ENCODE peak calls at places on chromosomes 6 and 20, in five cellular contexts. One of them, this sample, is unnamed.

GRCh38 chr6:114634016-114634415 is 291.2 kb upstream of the HS3ST5 start:
- DNase-seq in endothelial cell: no peak
- DNase-seq in SHP77: no peak
- DNase-seq in AG08396: no peak
- DNase-seq in stimulated activated CD8-positive, alpha-beta memory T cell treated with anti-CD3 and anti-CD28 coated beads, Interleukin-4, amount 100 ng/mL, for 1 hour: no peak
- DNase-seq in this sample: no peak

GRCh38 chr20:19947611-19948264 is 69.4 kb upstream of the NAA20 start:
- DNase-seq in endothelial cell: no peak
- DNase-seq in stimulated activated CD8-positive, alpha-beta memory T cell treated with anti-CD3 and anti-CD28 coated beads, Interleukin-4, amount 100 ng/mL, for 1 hour: no peak
- DNase-seq in AG08396: peak
- DNase-seq in SHP77: no peak
- DNase-seq in this sample: peak

GRCh38 chr20:49567421-49568256 is at the start of gene PTGIS:
- DNase-seq in SHP77: no peak
- DNase-seq in endothelial cell: peak
- DNase-seq in AG08396: peak
- DNase-seq in stimulated activated CD8-positive, alpha-beta memory T cell treated with anti-CD3 and anti-CD28 coated beads, Interleukin-4, amount 100 ng/mL, for 1 hour: no peak
- DNase-seq in this sample: peak

GRCh38 chr6:150254671-150255228 is 111.9 kb downstream of the PPP1R14C start:
- DNase-seq in SHP77: no peak
- DNase-seq in stimulated activated CD8-positive, alpha-beta memory T cell treated with anti-CD3 and anti-CD28 coated beads, Interleukin-4, amount 100 ng/mL, for 1 hour: no peak
- DNase-seq in AG08396: no peak
- DNase-seq in endothelial cell: no peak
- DNase-seq in this sample: no peak

GRCh38 chr20:51303731-51304670 is 238.5 kb downstream of the NFATC2 start:
- DNase-seq in SHP77: no peak
- DNase-seq in stimulated activated CD8-positive, alpha-beta memory T cell treated with anti-CD3 and anti-CD28 coated beads, Interleukin-4, amount 100 ng/mL, for 1 hour: no peak
- DNase-seq in AG08396: no peak
- DNase-seq in endothelial cell: no peak
- DNase-seq in this sample: no peak

GRCh38 chr20:35730583-35731468 is 11.2 kb downstream of the RBM39 start:
- DNase-seq in SHP77: no peak
- DNase-seq in endothelial cell: no peak
- DNase-seq in AG08396: no peak
- DNase-seq in stimulated activated CD8-positive, alpha-beta memory T cell treated with anti-CD3 and anti-CD28 coated beads, Interleukin-4, amount 100 ng/mL, for 1 hour: no peak
- DNase-seq in this sample: no peak

GRCh38 chr6:3231213-3232016 is 4.0 kb upstream of the TUBB2B start:
- DNase-seq in SHP77: peak
- DNase-seq in stimulated activated CD8-positive, alpha-beta memory T cell treated with anti-CD3 and anti-CD28 coated beads, Interleukin-4, amount 100 ng/mL, for 1 hour: no peak
- DNase-seq in AG08396: peak
- DNase-seq in endothelial cell: peak
- DNase-seq in this sample: peak

GRCh38 chr6:125597411-125598253 is 151.8 kb upstream of the HEY2 start:
- DNase-seq in AG08396: no peak
- DNase-seq in endothelial cell: no peak
- DNase-seq in SHP77: peak
- DNase-seq in stimulated activated CD8-positive, alpha-beta memory T cell treated with anti-CD3 and anti-CD28 coated beads, Interleukin-4, amount 100 ng/mL, for 1 hour: no peak
- DNase-seq in this sample: no peak

GRCh38 chr6:96522469-96523009 is 933 bp downstream of the UFL1 start:
- DNase-seq in endothelial cell: no peak
- DNase-seq in AG08396: peak
- DNase-seq in SHP77: no peak
- DNase-seq in stimulated activated CD8-positive, alpha-beta memory T cell treated with anti-CD3 and anti-CD28 coated beads, Interleukin-4, amount 100 ng/mL, for 1 hour: no peak
- DNase-seq in this sample: peak

GRCh38 chr6:26032387-26033131 is 54.7 kb upstream of the HFE start:
- DNase-seq in AG08396: no peak
- DNase-seq in endothelial cell: no peak
- DNase-seq in stimulated activated CD8-positive, alpha-beta memory T cell treated with anti-CD3 and anti-CD28 coated beads, Interleukin-4, amount 100 ng/mL, for 1 hour: no peak
- DNase-seq in SHP77: peak
- DNase-seq in this sample: peak

GRCh38 chr6:65170273-65170672 is 536.8 kb downstream of the EYS start:
- DNase-seq in endothelial cell: no peak
- DNase-seq in SHP77: no peak
- DNase-seq in stimulated activated CD8-positive, alpha-beta memory T cell treated with anti-CD3 and anti-CD28 coated beads, Interleukin-4, amount 100 ng/mL, for 1 hour: no peak
- DNase-seq in AG08396: peak
- DNase-seq in this sample: no peak

GRCh38 chr20:23336476-23336875 is 14.1 kb upstream of the NXT1 start:
- DNase-seq in endothelial cell: no peak
- DNase-seq in SHP77: no peak
- DNase-seq in stimulated activated CD8-positive, alpha-beta memory T cell treated with anti-CD3 and anti-CD28 coated beads, Interleukin-4, amount 100 ng/mL, for 1 hour: no peak
- DNase-seq in AG08396: no peak
- DNase-seq in this sample: no peak

GRCh38 chr6:37283268-37283667 is 25.3 kb upstream of the TMEM217 start:
- DNase-seq in endothelial cell: no peak
- DNase-seq in SHP77: no peak
- DNase-seq in stimulated activated CD8-positive, alpha-beta memory T cell treated with anti-CD3 and anti-CD28 coated beads, Interleukin-4, amount 100 ng/mL, for 1 hour: no peak
- DNase-seq in AG08396: no peak
- DNase-seq in this sample: no peak

GRCh38 chr6:116450769-116451740 is 10.1 kb upstream of the CALHM6 start:
- DNase-seq in AG08396: no peak
- DNase-seq in endothelial cell: peak
- DNase-seq in SHP77: no peak
- DNase-seq in stimulated activated CD8-positive, alpha-beta memory T cell treated with anti-CD3 and anti-CD28 coated beads, Interleukin-4, amount 100 ng/mL, for 1 hour: no peak
- DNase-seq in this sample: no peak

GRCh38 chr6:75235271-75235670 is 8.3 kb downstream of the COX7A2 start:
- DNase-seq in stimulated activated CD8-positive, alpha-beta memory T cell treated with anti-CD3 and anti-CD28 coated beads, Interleukin-4, amount 100 ng/mL, for 1 hour: no peak
- DNase-seq in SHP77: no peak
- DNase-seq in endothelial cell: no peak
- DNase-seq in AG08396: no peak
- DNase-seq in this sample: no peak

GRCh38 chr6:122931916-122932315 is 64.1 kb upstream of the CLVS2 start:
- DNase-seq in SHP77: no peak
- DNase-seq in stimulated activated CD8-positive, alpha-beta memory T cell treated with anti-CD3 and anti-CD28 coated beads, Interleukin-4, amount 100 ng/mL, for 1 hour: no peak
- DNase-seq in AG08396: no peak
- DNase-seq in endothelial cell: no peak
- DNase-seq in this sample: no peak

GRCh38 chr6:141726158-141726557 is 406.6 kb upstream of the GJE1 start:
- DNase-seq in endothelial cell: peak
- DNase-seq in SHP77: peak
- DNase-seq in AG08396: no peak
- DNase-seq in stimulated activated CD8-positive, alpha-beta memory T cell treated with anti-CD3 and anti-CD28 coated beads, Interleukin-4, amount 100 ng/mL, for 1 hour: no peak
- DNase-seq in this sample: no peak

GRCh38 chr6:132551214-132551613 is 1.3 kb upstream of the TAAR8 start:
- DNase-seq in stimulated activated CD8-positive, alpha-beta memory T cell treated with anti-CD3 and anti-CD28 coated beads, Interleukin-4, amount 100 ng/mL, for 1 hour: no peak
- DNase-seq in endothelial cell: no peak
- DNase-seq in SHP77: no peak
- DNase-seq in AG08396: no peak
- DNase-seq in this sample: no peak

GRCh38 chr20:7841967-7842301 is 98.3 kb downstream of the HAO1 start:
- DNase-seq in SHP77: no peak
- DNase-seq in endothelial cell: no peak
- DNase-seq in stimulated activated CD8-positive, alpha-beta memory T cell treated with anti-CD3 and anti-CD28 coated beads, Interleukin-4, amount 100 ng/mL, for 1 hour: no peak
- DNase-seq in AG08396: peak
- DNase-seq in this sample: peak

GRCh38 chr6:121093928-121094327 is 240.4 kb downstream of the TBC1D32 start:
- DNase-seq in SHP77: no peak
- DNase-seq in stimulated activated CD8-positive, alpha-beta memory T cell treated with anti-CD3 and anti-CD28 coated beads, Interleukin-4, amount 100 ng/mL, for 1 hour: no peak
- DNase-seq in endothelial cell: no peak
- DNase-seq in AG08396: peak
- DNase-seq in this sample: no peak

GRCh38 chr6:49264909-49265308 is 198.1 kb downstream of the MMUT start:
- DNase-seq in endothelial cell: no peak
- DNase-seq in stimulated activated CD8-positive, alpha-beta memory T cell treated with anti-CD3 and anti-CD28 coated beads, Interleukin-4, amount 100 ng/mL, for 1 hour: no peak
- DNase-seq in AG08396: no peak
- DNase-seq in SHP77: peak
- DNase-seq in this sample: no peak

GRCh38 chr6:35078226-35078850 is 62.8 kb downstream of the TCP11 start:
- DNase-seq in stimulated activated CD8-positive, alpha-beta memory T cell treated with anti-CD3 and anti-CD28 coated beads, Interleukin-4, amount 100 ng/mL, for 1 hour: no peak
- DNase-seq in SHP77: no peak
- DNase-seq in AG08396: no peak
- DNase-seq in endothelial cell: no peak
- DNase-seq in this sample: no peak

GRCh38 chr6:112109267-112109666 is 21.9 kb downstream of the FAM229B start:
- DNase-seq in SHP77: peak
- DNase-seq in stimulated activated CD8-positive, alpha-beta memory T cell treated with anti-CD3 and anti-CD28 coated beads, Interleukin-4, amount 100 ng/mL, for 1 hour: no peak
- DNase-seq in AG08396: no peak
- DNase-seq in endothelial cell: no peak
- DNase-seq in this sample: no peak

GRCh38 chr20:49278817-49279676 is 1.2 kb upstream of the ZNFX1 start:
- DNase-seq in stimulated activated CD8-positive, alpha-beta memory T cell treated with anti-CD3 and anti-CD28 coated beads, Interleukin-4, amount 100 ng/mL, for 1 hour: no peak
- DNase-seq in SHP77: no peak
- DNase-seq in endothelial cell: peak
- DNase-seq in AG08396: no peak
- DNase-seq in this sample: peak

GRCh38 chr6:161411265-161411944 is 137.5 kb upstream of the AGPAT4 start:
- DNase-seq in stimulated activated CD8-positive, alpha-beta memory T cell treated with anti-CD3 and anti-CD28 coated beads, Interleukin-4, amount 100 ng/mL, for 1 hour: no peak
- DNase-seq in AG08396: no peak
- DNase-seq in SHP77: no peak
- DNase-seq in endothelial cell: no peak
- DNase-seq in this sample: no peak

GRCh38 chr6:82205793-82206425 is 41.6 kb downstream of the IBTK start:
- DNase-seq in AG08396: no peak
- DNase-seq in stimulated activated CD8-positive, alpha-beta memory T cell treated with anti-CD3 and anti-CD28 coated beads, Interleukin-4, amount 100 ng/mL, for 1 hour: no peak
- DNase-seq in SHP77: no peak
- DNase-seq in endothelial cell: no peak
- DNase-seq in this sample: peak

GRCh38 chr6:72976389-72976900 is 248.9 kb downstream of the KHDC1L start:
- DNase-seq in endothelial cell: no peak
- DNase-seq in SHP77: no peak
- DNase-seq in AG08396: no peak
- DNase-seq in stimulated activated CD8-positive, alpha-beta memory T cell treated with anti-CD3 and anti-CD28 coated beads, Interleukin-4, amount 100 ng/mL, for 1 hour: no peak
- DNase-seq in this sample: no peak

GRCh38 chr6:106961136-106961535 is 13.4 kb downstream of the CD24 start:
- DNase-seq in SHP77: no peak
- DNase-seq in endothelial cell: no peak
- DNase-seq in AG08396: no peak
- DNase-seq in stimulated activated CD8-positive, alpha-beta memory T cell treated with anti-CD3 and anti-CD28 coated beads, Interleukin-4, amount 100 ng/mL, for 1 hour: no peak
- DNase-seq in this sample: no peak

GRCh38 chr20:50138479-50139393 is 14.8 kb downstream of the PEDS1 start:
- DNase-seq in SHP77: no peak
- DNase-seq in AG08396: no peak
- DNase-seq in stimulated activated CD8-positive, alpha-beta memory T cell treated with anti-CD3 and anti-CD28 coated beads, Interleukin-4, amount 100 ng/mL, for 1 hour: no peak
- DNase-seq in endothelial cell: no peak
- DNase-seq in this sample: no peak

GRCh38 chr6:109762769-109763450 is 71.8 kb downstream of the FIG4 start:
- DNase-seq in stimulated activated CD8-positive, alpha-beta memory T cell treated with anti-CD3 and anti-CD28 coated beads, Interleukin-4, amount 100 ng/mL, for 1 hour: no peak
- DNase-seq in SHP77: no peak
- DNase-seq in AG08396: no peak
- DNase-seq in endothelial cell: no peak
- DNase-seq in this sample: no peak

GRCh38 chr6:53306819-53307347 is 41.9 kb downstream of the ELOVL5 start:
- DNase-seq in stimulated activated CD8-positive, alpha-beta memory T cell treated with anti-CD3 and anti-CD28 coated beads, Interleukin-4, amount 100 ng/mL, for 1 hour: no peak
- DNase-seq in SHP77: no peak
- DNase-seq in endothelial cell: no peak
- DNase-seq in AG08396: peak
- DNase-seq in this sample: peak

GRCh38 chr6:10529231-10529801 is 8.2 kb downstream of the GCNT2 start:
- DNase-seq in SHP77: no peak
- DNase-seq in endothelial cell: no peak
- DNase-seq in stimulated activated CD8-positive, alpha-beta memory T cell treated with anti-CD3 and anti-CD28 coated beads, Interleukin-4, amount 100 ng/mL, for 1 hour: no peak
- DNase-seq in AG08396: no peak
- DNase-seq in this sample: no peak